ENCODE peak calls at places on chromosomes 16 and 17, in four cellular contexts. P is body of pancreas, M is fibroblast of pulmonary artery, Y is posterior cingulate gyrus. A is an unnamed sample.

GRCh38 chr16:68265078-68265925 is 976 bp downstream of the SLC7A6 start:
- DNase-seq in P (peak), M (peak), Y (no peak), A (no peak)

GRCh38 chr16:55701442-55702319 is 45.9 kb downstream of the SLC6A2 start:
- DNase-seq in P (peak), M (peak), Y (peak), A (no peak)

GRCh38 chr17:45703806-45704205 is 80.3 kb upstream of the CRHR1 start:
- DNase-seq in P (no peak), M (no peak), Y (no peak), A (no peak)

GRCh38 chr16:10266809-10267208 is 84.6 kb upstream of the GRIN2A start:
- DNase-seq in P (no peak), M (no peak), Y (no peak), A (no peak)

GRCh38 chr17:77884019-77884418 is 74.5 kb upstream of the TNRC6C start:
- DNase-seq in P (peak), M (peak), Y (peak), A (no peak)

GRCh38 chr16:85568519-85568918 is 44.6 kb upstream of the GSE1 start:
- DNase-seq in P (peak), M (no peak), Y (no peak), A (no peak)

GRCh38 chr17:38687291-38687690 is 12.5 kb upstream of the EPOP start:
- DNase-seq in P (no peak), M (peak), Y (no peak), A (no peak)

GRCh38 chr16:11333010-11333409 is 12.2 kb upstream of the RMI2 start:
- DNase-seq in P (no peak), M (no peak), Y (no peak), A (no peak)

GRCh38 chr16:18047761-18048160 is 288.8 kb downstream of the NPIPA8 start:
- DNase-seq in P (no peak), M (no peak), Y (no peak), A (no peak)

GRCh38 chr17:43085489-43085888 is 39.7 kb downstream of the BRCA1 start:
- DNase-seq in P (no peak), M (peak), Y (no peak), A (no peak)

GRCh38 chr17:3754458-3755334 is 31.0 kb downstream of the HASPIN start:
- DNase-seq in P (peak), M (no peak), Y (no peak), A (peak)

GRCh38 chr17:80872999-80873951 is 118.4 kb upstream of the CHMP6 start:
- DNase-seq in P (no peak), M (no peak), Y (no peak), A (no peak)

GRCh38 chr17:71764507-71764906 is 356.3 kb upstream of the SOX9 start:
- DNase-seq in P (peak), M (peak), Y (no peak), A (no peak)

GRCh38 chr17:48127371-48128051 is 19.9 kb downstream of the SNX11 start:
- DNase-seq in P (no peak), M (peak), Y (no peak), A (no peak)

GRCh38 chr16:5016967-5017677 is 16.6 kb downstream of the NAGPA start:
- DNase-seq in P (no peak), M (no peak), Y (no peak), A (no peak)

GRCh38 chr16:27928542-27928941 is 135.0 kb downstream of the GSG1L start:
- DNase-seq in P (no peak), M (no peak), Y (no peak), A (no peak)

A was measured in stimulated activated CD8-positive, alpha-beta memory T cell treated with anti-CD3 and anti-CD28 coated beads, Interleukin-12 subunit alpha, Interleukin-12 subunit beta, amount 100 ng/mL, for 1 hour.